ENCODE peak calls at places on chromosome 5, in eight cellular contexts. One of them, this sample, is unnamed.

GRCh38 chr5:154829589-154830218 is 20.7 kb downstream of the FAXDC2 start:
- DNase-seq in heart right ventricle: no peak
- DNase-seq in stomach: peak
- DNase-seq in choroid plexus epithelial cell: no peak
- DNase-seq in HepG2: no peak
- DNase-seq in GM06990: no peak
- DNase-seq in ovary: no peak
- DNase-seq in NB4: no peak
- DNase-seq in this sample: no peak

GRCh38 chr5:177018341-177018740 is 4.2 kb upstream of the ZNF346 start:
- DNase-seq in heart right ventricle: no peak
- DNase-seq in stomach: no peak
- DNase-seq in choroid plexus epithelial cell: no peak
- DNase-seq in HepG2: no peak
- DNase-seq in GM06990: no peak
- DNase-seq in ovary: no peak
- DNase-seq in NB4: no peak
- DNase-seq in this sample: no peak

GRCh38 chr5:133381571-133382365 is 230.6 kb downstream of the FSTL4 start:
- DNase-seq in heart right ventricle: no peak
- DNase-seq in stomach: peak
- DNase-seq in choroid plexus epithelial cell: no peak
- DNase-seq in HepG2: no peak
- DNase-seq in GM06990: no peak
- DNase-seq in ovary: no peak
- DNase-seq in NB4: no peak
- DNase-seq in this sample: no peak

GRCh38 chr5:137315534-137316345 is 183.4 kb downstream of the SPOCK1 start:
- DNase-seq in heart right ventricle: no peak
- DNase-seq in stomach: no peak
- DNase-seq in choroid plexus epithelial cell: no peak
- DNase-seq in HepG2: no peak
- DNase-seq in GM06990: no peak
- DNase-seq in ovary: no peak
- DNase-seq in NB4: no peak
- DNase-seq in this sample: no peak

GRCh38 chr5:55101556-55102276 is 730 bp upstream of the GZMA start:
- DNase-seq in heart right ventricle: no peak
- DNase-seq in stomach: no peak
- DNase-seq in choroid plexus epithelial cell: no peak
- DNase-seq in HepG2: no peak
- DNase-seq in GM06990: no peak
- DNase-seq in ovary: no peak
- DNase-seq in NB4: no peak
- DNase-seq in this sample: no peak

GRCh38 chr5:67805666-67806348 is 409.7 kb upstream of the PIK3R1 start:
- DNase-seq in heart right ventricle: no peak
- DNase-seq in stomach: no peak
- DNase-seq in choroid plexus epithelial cell: no peak
- DNase-seq in HepG2: no peak
- DNase-seq in GM06990: no peak
- DNase-seq in ovary: no peak
- DNase-seq in NB4: no peak
- DNase-seq in this sample: no peak

GRCh38 chr5:35622974-35623373 is 5.3 kb downstream of the SPEF2 start:
- DNase-seq in heart right ventricle: no peak
- DNase-seq in stomach: no peak
- DNase-seq in choroid plexus epithelial cell: no peak
- DNase-seq in HepG2: no peak
- DNase-seq in GM06990: no peak
- DNase-seq in ovary: no peak
- DNase-seq in NB4: no peak
- DNase-seq in this sample: no peak

GRCh38 chr5:72146056-72146455 is 38.8 kb downstream of the MAP1B start:
- DNase-seq in heart right ventricle: no peak
- DNase-seq in stomach: no peak
- DNase-seq in choroid plexus epithelial cell: no peak
- DNase-seq in HepG2: no peak
- DNase-seq in GM06990: no peak
- DNase-seq in ovary: no peak
- DNase-seq in NB4: no peak
- DNase-seq in this sample: no peak

GRCh38 chr5:7039058-7039457 is 325.8 kb downstream of the TENT4A start:
- DNase-seq in heart right ventricle: no peak
- DNase-seq in stomach: no peak
- DNase-seq in choroid plexus epithelial cell: no peak
- DNase-seq in HepG2: no peak
- DNase-seq in GM06990: no peak
- DNase-seq in ovary: no peak
- DNase-seq in NB4: no peak
- DNase-seq in this sample: no peak

GRCh38 chr5:149671544-149671943 is 58.6 kb upstream of the PPARGC1B start:
- DNase-seq in heart right ventricle: no peak
- DNase-seq in stomach: peak
- DNase-seq in choroid plexus epithelial cell: no peak
- DNase-seq in HepG2: no peak
- DNase-seq in GM06990: no peak
- DNase-seq in ovary: no peak
- DNase-seq in NB4: no peak
- DNase-seq in this sample: no peak

GRCh38 chr5:93592866-93593265 is 9.8 kb downstream of the NR2F1 start:
- DNase-seq in heart right ventricle: no peak
- DNase-seq in stomach: no peak
- DNase-seq in choroid plexus epithelial cell: peak
- DNase-seq in HepG2: no peak
- DNase-seq in GM06990: no peak
- DNase-seq in ovary: no peak
- DNase-seq in NB4: no peak
- DNase-seq in this sample: no peak

GRCh38 chr5:171647900-171648253 is 137.7 kb upstream of the SMIM23 start:
- DNase-seq in heart right ventricle: no peak
- DNase-seq in stomach: no peak
- DNase-seq in choroid plexus epithelial cell: peak
- DNase-seq in HepG2: no peak
- DNase-seq in GM06990: no peak
- DNase-seq in ovary: no peak
- DNase-seq in NB4: peak
- DNase-seq in this sample: no peak

GRCh38 chr5:78731884-78732283 is 83.3 kb upstream of the LHFPL2 start:
- DNase-seq in heart right ventricle: no peak
- DNase-seq in stomach: no peak
- DNase-seq in choroid plexus epithelial cell: peak
- DNase-seq in HepG2: no peak
- DNase-seq in GM06990: no peak
- DNase-seq in ovary: no peak
- DNase-seq in NB4: no peak
- DNase-seq in this sample: no peak

GRCh38 chr5:134092875-134093274 is 21.6 kb upstream of the TCF7 start:
- DNase-seq in heart right ventricle: no peak
- DNase-seq in stomach: peak
- DNase-seq in choroid plexus epithelial cell: no peak
- DNase-seq in HepG2: no peak
- DNase-seq in GM06990: no peak
- DNase-seq in ovary: no peak
- DNase-seq in NB4: no peak
- DNase-seq in this sample: no peak

GRCh38 chr5:73433982-73434342 is 14.6 kb downstream of the FOXD1 start:
- DNase-seq in heart right ventricle: no peak
- DNase-seq in stomach: no peak
- DNase-seq in choroid plexus epithelial cell: peak
- DNase-seq in HepG2: no peak
- DNase-seq in GM06990: no peak
- DNase-seq in ovary: no peak
- DNase-seq in NB4: no peak
- DNase-seq in this sample: no peak

GRCh38 chr5:119335261-119335677 is 20.6 kb upstream of the TNFAIP8 start:
- DNase-seq in heart right ventricle: no peak
- DNase-seq in stomach: no peak
- DNase-seq in choroid plexus epithelial cell: no peak
- DNase-seq in HepG2: no peak
- DNase-seq in GM06990: no peak
- DNase-seq in ovary: no peak
- DNase-seq in NB4: no peak
- DNase-seq in this sample: no peak
- H3K4me3 ChIP-seq in heart right ventricle: peak
- H3K4me3 ChIP-seq in stomach: no peak
- H3K4me3 ChIP-seq in choroid plexus epithelial cell: no peak
- H3K4me3 ChIP-seq in HepG2: no peak
- H3K4me3 ChIP-seq in GM06990: peak
- H3K4me3 ChIP-seq in ovary: no peak
- H3K4me3 ChIP-seq in NB4: no peak
- H3K4me3 ChIP-seq in this sample: peak

GRCh38 chr5:88890070-88890781 is 7.2 kb upstream of the MEF2C start:
- DNase-seq in heart right ventricle: no peak
- DNase-seq in stomach: no peak
- DNase-seq in choroid plexus epithelial cell: no peak
- DNase-seq in HepG2: no peak
- DNase-seq in GM06990: no peak
- DNase-seq in ovary: no peak
- DNase-seq in NB4: no peak
- DNase-seq in this sample: no peak
- TF ChIP-seq CTCF in heart right ventricle: no peak
- TF ChIP-seq CTCF in stomach: no peak
- TF ChIP-seq CTCF in choroid plexus epithelial cell: no peak
- TF ChIP-seq CTCF in HepG2: no peak
- TF ChIP-seq CTCF in GM06990: no peak
- TF ChIP-seq CTCF in ovary: no peak
- TF ChIP-seq CTCF in NB4: no peak
- TF ChIP-seq CTCF in this sample: no peak

DNA sequence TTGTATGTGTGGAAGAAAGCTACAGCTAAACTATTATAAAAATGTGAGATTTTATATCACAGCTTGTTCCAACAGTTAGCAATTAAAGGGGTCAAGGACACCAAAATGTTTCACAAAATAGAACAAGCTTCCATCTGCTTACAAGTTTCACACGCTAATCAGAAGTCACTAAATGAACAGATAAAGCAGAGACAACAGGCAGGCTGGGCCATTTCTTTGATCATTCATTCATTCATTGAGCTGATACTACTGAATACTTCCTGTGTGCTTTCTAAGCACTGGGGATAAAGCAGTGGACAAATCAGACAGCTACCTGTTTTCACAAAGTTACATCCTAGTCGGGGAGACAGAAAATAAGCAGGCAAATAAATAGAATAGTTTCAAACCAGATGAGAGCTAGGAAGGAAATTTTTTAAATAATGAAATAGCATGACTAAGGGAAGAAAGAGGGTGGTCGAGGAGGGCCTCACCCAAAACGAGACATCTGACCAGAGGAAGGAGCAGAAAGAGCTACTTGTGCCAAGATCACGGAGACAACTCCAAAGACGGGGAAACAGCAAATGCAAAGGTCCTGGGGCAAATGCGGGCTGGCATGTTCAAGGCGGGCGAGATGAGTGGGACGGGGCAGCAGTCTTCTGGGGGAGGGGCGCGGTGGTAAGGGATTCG is 1.2 kb downstream of the MAPK9 start:
- DNase-seq in heart right ventricle: no peak
- DNase-seq in stomach: no peak
- DNase-seq in choroid plexus epithelial cell: no peak
- DNase-seq in HepG2: no peak
- DNase-seq in GM06990: no peak
- DNase-seq in ovary: no peak
- DNase-seq in NB4: no peak
- DNase-seq in this sample: no peak
- H3K4me3 ChIP-seq in heart right ventricle: peak
- H3K4me3 ChIP-seq in stomach: peak
- H3K4me3 ChIP-seq in choroid plexus epithelial cell: peak
- H3K4me3 ChIP-seq in HepG2: peak
- H3K4me3 ChIP-seq in GM06990: peak
- H3K4me3 ChIP-seq in ovary: peak
- H3K4me3 ChIP-seq in NB4: peak
- H3K4me3 ChIP-seq in this sample: peak

GRCh38 chr5:32304622-32305021 is 8.1 kb downstream of the MTMR12 start:
- DNase-seq in heart right ventricle: no peak
- DNase-seq in stomach: no peak
- DNase-seq in choroid plexus epithelial cell: no peak
- DNase-seq in HepG2: no peak
- DNase-seq in GM06990: no peak
- DNase-seq in ovary: no peak
- DNase-seq in NB4: peak
- DNase-seq in this sample: no peak
- TF ChIP-seq CTCF in heart right ventricle: no peak
- TF ChIP-seq CTCF in stomach: no peak
- TF ChIP-seq CTCF in choroid plexus epithelial cell: no peak
- TF ChIP-seq CTCF in HepG2: no peak
- TF ChIP-seq CTCF in GM06990: no peak
- TF ChIP-seq CTCF in ovary: no peak
- TF ChIP-seq CTCF in NB4: no peak
- TF ChIP-seq CTCF in this sample: no peak

GRCh38 chr5:95863383-95863757 is 40.8 kb upstream of the GLRX start:
- DNase-seq in heart right ventricle: no peak
- DNase-seq in stomach: no peak
- DNase-seq in choroid plexus epithelial cell: peak
- DNase-seq in HepG2: peak
- DNase-seq in GM06990: no peak
- DNase-seq in ovary: peak
- DNase-seq in NB4: peak
- DNase-seq in this sample: no peak
- H3K4me3 ChIP-seq in heart right ventricle: no peak
- H3K4me3 ChIP-seq in stomach: no peak
- H3K4me3 ChIP-seq in choroid plexus epithelial cell: no peak
- H3K4me3 ChIP-seq in HepG2: peak
- H3K4me3 ChIP-seq in GM06990: no peak
- H3K4me3 ChIP-seq in ovary: no peak
- H3K4me3 ChIP-seq in NB4: no peak
- H3K4me3 ChIP-seq in this sample: no peak

This sample was measured in GM12864.